ENCODE peak calls at places on chromosomes 5 and 9, in five cellular contexts. M, V, B, X and C are unnamed samples.

GRCh38 chr5:148033138-148033537 is 30.6 kb upstream of the SPINK5 start:
- DNase-seq in M (no peak), V (no peak), B (no peak), X (no peak), C (no peak)

GRCh38 chr5:135813758-135814157 is 20.7 kb upstream of the SLC25A48 start:
- DNase-seq in M (no peak), V (no peak), B (no peak), X (no peak), C (no peak)

GRCh38 chr5:73816656-73817420 is 190.8 kb downstream of the ARHGEF28 start:
- DNase-seq in M (no peak), V (no peak), B (peak; percentile 95), X (no peak), C (no peak)

GRCh38 chr5:132772291-132773070 is 4.6 kb downstream of the SEPTIN8 start:
- DNase-seq in M (no peak), V (no peak), B (no peak), X (no peak), C (no peak)

GRCh38 chr5:132059043-132059695 is 1.3 kb upstream of the IL3 start:
- DNase-seq in M (peak; percentile 68), V (no peak), B (no peak), X (peak; percentile 8), C (no peak)

GRCh38 chr9:74875656-74876055 is 12.1 kb downstream of the TRPM6 start:
- DNase-seq in M (no peak), V (no peak), B (no peak), X (no peak), C (no peak)

GRCh38 chr5:143124593-143124992 is 278.9 kb downstream of the NR3C1 start:
- DNase-seq in M (no peak), V (no peak), B (no peak), X (no peak), C (no peak)

GRCh38 chr5:2066373-2066772 is 183.6 kb upstream of the IRX4 start:
- DNase-seq in M (no peak), V (no peak), B (no peak), X (no peak), C (no peak)

GRCh38 chr5:33118761-33119415 is 321.9 kb upstream of the TARS1 start:
- DNase-seq in M (no peak), V (no peak), B (no peak), X (no peak), C (no peak)

GRCh38 chr9:19551124-19551929 is 142.5 kb downstream of the ACER2 start:
- DNase-seq in M (no peak), V (no peak), B (no peak), X (no peak), C (no peak)

GRCh38 chr9:109248133-109248581 is 72.7 kb downstream of the EPB41L4B start:
- DNase-seq in M (no peak), V (peak; percentile 46), B (peak; percentile 27), X (no peak), C (no peak)

GRCh38 chr9:109251080-109251775 is 69.6 kb downstream of the EPB41L4B start:
- DNase-seq in M (no peak), V (peak; percentile 72), B (peak; percentile 74), X (peak; percentile 70), C (peak; percentile 5)

GRCh38 chr9:109250311-109250741 is 70.5 kb downstream of the EPB41L4B start:
- DNase-seq in M (no peak), V (no peak), B (no peak), X (peak; percentile 50), C (no peak)

GRCh38 chr9:109250771-109251079 is 70.1 kb downstream of the EPB41L4B start:
- DNase-seq in M (no peak), V (no peak), B (no peak), X (no peak), C (no peak)

GRCh38 chr9:109249615-109250014 is 71.2 kb downstream of the EPB41L4B start:
- DNase-seq in M (no peak), V (no peak), B (no peak), X (no peak), C (no peak)
- TF ChIP-seq CTCF in M (no peak), V (no peak), B (peak; percentile 21), X (no peak), C (no peak)

GRCh38 chr5:179908528-179908927 is 831 bp upstream of the TBC1D9B start:
- DNase-seq in M (no peak), V (no peak), B (no peak), X (no peak), C (no peak)

GRCh38 chr5:179906795-179907569 is 715 bp downstream of the TBC1D9B start:
- DNase-seq in M (no peak), V (no peak), B (peak; percentile 15), X (peak; percentile 46), C (peak; percentile 41)

GRCh38 chr5:179909224-179909623 is 1.5 kb upstream of the TBC1D9B start:
- DNase-seq in M (no peak), V (no peak), B (no peak), X (no peak), C (no peak)

GRCh38 chr5:179906294-179906794 is 1.4 kb downstream of the TBC1D9B start:
- DNase-seq in M (no peak), V (no peak), B (no peak), X (no peak), C (no peak)

GRCh38 chr5:179907570-179908324 is at the start of gene TBC1D9B:
- DNase-seq in M (no peak), V (peak; percentile 43), B (peak; percentile 69), X (peak; percentile 71), C (peak; percentile 74)
- TF ChIP-seq CTCF in M (peak; percentile 41), V (peak; percentile 92), B (no peak), X (peak; percentile 35), C (peak; percentile 32)

DNA sequence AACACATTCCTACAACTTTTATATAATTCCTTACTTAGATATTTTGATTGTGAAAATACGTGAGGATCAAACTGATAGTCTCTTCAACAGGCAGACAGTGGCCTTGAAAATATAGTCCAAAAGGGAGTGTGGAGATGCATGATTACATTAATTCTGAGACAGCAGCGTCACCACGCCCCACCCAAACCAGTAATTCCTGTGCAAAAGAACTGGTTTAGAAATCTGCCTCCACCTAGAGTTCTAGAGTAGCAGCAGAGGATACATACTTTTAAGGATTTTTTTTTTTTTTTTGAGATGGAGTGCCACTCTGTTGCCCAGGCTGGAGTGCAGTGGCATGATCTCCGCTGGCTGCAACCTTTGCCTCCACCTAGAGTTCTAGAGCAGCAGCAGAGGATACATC is 1.6 kb upstream of the TUT7 start:
- DNase-seq in M (no peak), V (no peak), B (no peak), X (no peak), C (peak; percentile 28)
- TF ChIP-seq CTCF in M (no peak), V (no peak), B (no peak), X (no peak), C (no peak)

DNA sequence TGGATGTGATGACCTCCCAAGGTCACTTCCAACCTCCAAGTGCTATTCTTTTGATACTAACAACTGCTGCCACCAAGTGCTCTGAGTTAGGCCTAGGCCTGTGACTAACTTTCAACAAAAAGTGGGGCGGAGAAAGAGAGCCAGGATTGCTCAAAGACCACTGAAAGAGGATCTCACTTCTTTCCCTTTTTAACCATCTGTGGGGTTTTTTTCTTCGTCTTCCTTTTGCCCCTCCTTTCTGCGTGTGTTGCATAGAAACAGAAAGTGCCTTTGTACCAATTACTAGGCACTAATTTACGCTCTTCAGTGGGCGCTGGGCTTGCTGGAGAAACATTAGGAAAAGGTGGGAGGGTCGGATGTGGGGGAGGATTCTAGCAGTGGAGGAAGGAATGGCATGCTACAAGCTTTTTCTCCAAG is 8.0 kb downstream of the KLF9 start:
- DNase-seq in M (peak; percentile 48), V (no peak), B (peak; percentile 61), X (peak; percentile 33), C (no peak)
- TF ChIP-seq CTCF in M (no peak), V (no peak), B (no peak), X (no peak), C (no peak)